ENCODE peak calls at places on chromosomes 7 and 10, in four cellular contexts. P, W, I and K are unnamed samples.

GRCh38 chr10:61792921-61793320 is 108.6 kb upstream of the ARID5B start:
- DNase-seq in I (no peak), P (no peak), W (no peak), K (no peak)

GRCh38 chr10:89476676-89477075 is 58.7 kb downstream of the SLC16A12 start:
- DNase-seq in I (no peak), W (no peak), P (no peak), K (no peak)

GRCh38 chr10:73182568-73182967 is 14.6 kb downstream of the FAM149B1 start:
- DNase-seq in P (no peak), W (no peak), I (no peak), K (no peak)

GRCh38 chr10:43815486-43815885 is 166.8 kb upstream of the ZNF32 start:
- DNase-seq in P (no peak), I (no peak), W (no peak), K (no peak)

GRCh38 chr10:62501547-62501946 is 127.4 kb downstream of the ZNF365 start:
- DNase-seq in P (no peak), W (peak; percentile 15), I (no peak), K (no peak)

GRCh38 chr7:139855498-139856270 is 26.6 kb downstream of the TBXAS1 start:
- DNase-seq in W (no peak), I (no peak), P (no peak), K (peak; percentile 61)

GRCh38 chr10:111087968-111088505 is 11.2 kb downstream of the ADRA2A start:
- DNase-seq in W (no peak), I (no peak), P (no peak), K (no peak)

GRCh38 chr10:109899578-109900355 is 23.5 kb downstream of the XPNPEP1 start:
- DNase-seq in P (no peak), W (peak; percentile 36), I (no peak), K (no peak)

GRCh38 chr10:13880760-13881159 is 294.0 kb downstream of the PRPF18 start:
- DNase-seq in I (no peak), P (no peak), W (no peak), K (no peak)

GRCh38 chr7:151240942-151241754 is 7.3 kb downstream of the SMARCD3 start:
- DNase-seq in P (no peak), W (no peak), I (no peak), K (no peak)

GRCh38 chr10:77824893-77825292 is 101.7 kb downstream of the DLG5 start:
- DNase-seq in P (no peak), W (no peak), I (no peak), K (no peak)

GRCh38 chr7:44287488-44288380 is 37.7 kb downstream of the CAMK2B start:
- DNase-seq in I (no peak), P (no peak), W (peak; percentile 15), K (no peak)

GRCh38 chr10:11758527-11759236 is 16.5 kb downstream of the ECHDC3 start:
- DNase-seq in W (no peak), P (no peak), I (no peak), K (no peak)

GRCh38 chr10:132511692-132512442 is 25.7 kb upstream of the INPP5A start:
- DNase-seq in P (no peak), W (no peak), I (no peak), K (no peak)

GRCh38 chr10:61662794-61663259 is at the start of gene CABCOCO1:
- DNase-seq in I (peak; percentile 29), W (no peak), P (peak; percentile 68), K (no peak)

GRCh38 chr10:120217736-120218135 is 239.3 kb upstream of the PLPP4 start:
- DNase-seq in P (no peak), W (no peak), I (no peak), K (no peak)

GRCh38 chr7:65931685-65932084 is 50.3 kb downstream of the GUSB start:
- DNase-seq in P (no peak), I (no peak), W (no peak), K (no peak)

GRCh38 chr7:44073664-44074348 is 8.4 kb upstream of the PGAM2 start:
- DNase-seq in I (no peak), W (peak; percentile 63), P (peak; percentile 60), K (no peak)

GRCh38 chr10:77949167-77949566 is 22.6 kb upstream of the DLG5 start:
- DNase-seq in I (no peak), W (peak; percentile 70), P (peak; percentile 73), K (no peak)

GRCh38 chr7:71733108-71733870 is 601.3 kb downstream of the GALNT17 start:
- DNase-seq in I (peak; percentile 33), P (peak; percentile 41), W (peak; percentile 45), K (peak; percentile 9)